ENCODE peak calls at places on chromosomes 4 and X, in five cellular contexts. K is K562, O is transverse colon, F is sigmoid colon, Q is esophagus muscularis mucosa. L is an unnamed sample.

GRCh38 chrX:23883737-23884354 is 23.9 kb downstream of the APOO start:
- DNase-seq in K (peak; percentile 74), O (no peak), F (no peak), Q (no peak), L (no peak)

GRCh38 chr4:113020966-113021365 is 28.5 kb upstream of the ANK2 start:
- DNase-seq in K (no peak), O (no peak), F (no peak), Q (no peak), L (no peak)

GRCh38 chr4:56976878-56977320 is 507 bp downstream of the NOA1 start:
- DNase-seq in K (peak; percentile 46), O (peak; percentile 76), F (peak; percentile 71), Q (no peak), L (peak; percentile 69)

GRCh38 chrX:71148278-71148663 is 3.6 kb downstream of the NLGN3 start:
- DNase-seq in K (no peak), O (no peak), F (no peak), Q (no peak), L (no peak)

GRCh38 chr4:40205259-40206198 is 8.7 kb downstream of the RHOH start:
- DNase-seq in K (peak; percentile 85), O (peak; percentile 38), F (no peak), Q (no peak), L (no peak)

GRCh38 chr4:77358315-77358928 is 201.4 kb downstream of the CCNG2 start:
- DNase-seq in K (peak; percentile 28), O (no peak), F (no peak), Q (no peak), L (no peak)

GRCh38 chr4:76585897-76586360 is 150.9 kb downstream of the SHROOM3 start:
- DNase-seq in K (peak; percentile 2), O (peak; percentile 94), F (peak; percentile 65), Q (no peak), L (peak; percentile 88)

GRCh38 chr4:159105761-159106243 is 2.9 kb downstream of the RAPGEF2 start:
- DNase-seq in K (peak; percentile 59), O (no peak), F (no peak), Q (peak; percentile 88), L (no peak)

GRCh38 chrX:154750301-154751120 is at the start of gene GAB3:
- DNase-seq in K (peak; percentile 41), O (peak; percentile 46), F (no peak), Q (no peak), L (no peak)

GRCh38 chr4:183589710-183590109 is 69.3 kb downstream of the RWDD4 start:
- DNase-seq in K (peak; percentile 18), O (no peak), F (no peak), Q (no peak), L (no peak)

GRCh38 chr4:8082517-8083055 is 76.0 kb downstream of the ABLIM2 start:
- DNase-seq in K (no peak), O (no peak), F (no peak), Q (no peak), L (no peak)

GRCh38 chrX:29541038-29541437 is 674.3 kb upstream of the MAGEB2 start:
- DNase-seq in K (no peak), O (no peak), F (no peak), Q (no peak), L (no peak)

GRCh38 chr4:3475041-3475712 is 12.1 kb downstream of the DOK7 start:
- DNase-seq in K (no peak), O (no peak), F (no peak), Q (no peak), L (no peak)

DNA sequence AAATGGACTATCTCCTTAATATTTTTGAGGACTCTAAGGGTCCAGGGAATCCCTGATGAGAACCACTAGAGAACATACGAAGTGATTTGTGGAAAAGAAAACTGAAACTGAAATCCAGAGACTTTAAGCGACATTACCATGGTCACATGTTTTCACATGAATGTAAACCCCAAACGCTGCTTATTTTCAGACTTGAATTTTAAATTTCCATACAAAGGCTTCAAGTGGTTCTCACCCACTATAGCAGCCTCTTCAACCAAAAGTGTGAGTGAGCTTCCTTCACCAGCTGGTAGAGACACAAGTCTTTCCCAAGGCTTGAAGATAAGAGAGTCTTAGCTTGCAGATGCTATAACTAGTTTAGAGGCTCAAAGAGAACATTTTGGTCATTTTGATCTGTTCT is 232.7 kb downstream of the MGST2 start:
- DNase-seq in K (no peak), O (no peak), F (no peak), Q (no peak), L (no peak)
- TF ChIP-seq POLR2AphosphoS5 in K (no peak), O (no peak), F (no peak), Q (no peak), L (no peak)

GRCh38 chr4:123479944-123480343 is 83.3 kb downstream of the SPRY1 start:
- DNase-seq in K (peak; percentile 8), O (no peak), F (no peak), Q (no peak), L (no peak)
- TF ChIP-seq EP300 in K (no peak), O (no peak), F (no peak), Q (no peak), L (no peak)

GRCh38 chr4:128502818-128503527 is 215.4 kb upstream of the PGRMC2 start:
- DNase-seq in K (no peak), O (no peak), F (no peak), Q (no peak), L (no peak)

DNA sequence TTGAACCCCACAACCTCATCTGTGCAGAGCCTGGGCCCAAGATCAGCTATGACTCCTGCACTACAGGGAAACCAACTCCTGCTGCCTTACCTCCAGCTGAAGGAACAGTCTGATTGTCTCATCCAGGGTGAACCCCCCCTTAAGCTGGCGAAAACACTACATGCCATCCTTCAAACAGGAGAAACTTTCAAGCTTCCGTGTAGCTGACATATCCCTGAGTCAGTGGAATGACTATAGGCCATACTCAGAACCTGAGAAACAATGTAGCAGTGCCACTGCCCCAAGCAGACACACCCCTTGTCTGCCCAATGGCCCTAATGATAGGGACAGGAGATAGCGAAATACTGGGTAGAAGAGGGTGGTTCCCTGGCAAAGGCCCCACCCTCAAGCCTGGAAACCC is 213.6 kb upstream of the PGRMC2 start:
- DNase-seq in K (no peak), O (no peak), F (no peak), Q (no peak), L (no peak)
- H3K9me3 ChIP-seq in K (no peaks in the 10 kb centered on the region), O (no peaks in the 10 kb centered on the region), F (peaks cover 2% of the 10 kb centered on the region), Q (peaks cover 18% of the 10 kb centered on the region), L (peaks cover 11% of the 10 kb centered on the region)

DNA sequence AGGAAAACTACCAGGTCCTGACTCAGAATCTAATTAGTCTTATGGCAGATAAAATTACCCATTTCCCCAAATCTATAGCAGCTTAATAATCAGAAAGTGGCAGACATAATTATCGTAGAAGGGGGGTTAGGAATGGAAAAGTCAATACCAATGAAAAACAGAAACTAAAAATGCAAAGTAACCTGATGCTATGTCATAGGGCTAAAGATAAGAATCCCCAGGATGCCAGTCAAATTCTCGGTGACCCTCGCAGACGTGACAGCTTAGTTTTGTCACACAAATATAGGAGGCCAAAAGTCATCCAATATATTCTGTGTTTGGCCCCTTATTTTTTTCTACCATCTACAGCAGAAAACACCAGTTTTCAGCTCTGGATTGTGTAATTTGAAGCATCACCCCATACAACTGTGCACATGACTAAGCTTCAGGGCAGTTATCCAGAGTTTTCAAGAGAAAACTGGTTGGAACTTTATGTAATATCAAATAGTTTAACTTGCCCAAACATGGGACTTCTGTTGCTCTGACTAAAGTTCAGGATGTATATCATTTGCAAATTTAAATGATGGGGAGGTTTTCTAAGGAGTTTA is 30.9 kb downstream of the RASSF6 start:
- DNase-seq in K (peak; percentile 2), O (no peak), F (no peak), Q (no peak), L (no peak)
- TF ChIP-seq POLR2AphosphoS5 in K (no peak), O (no peak), F (no peak), Q (no peak), L (no peak)

DNA sequence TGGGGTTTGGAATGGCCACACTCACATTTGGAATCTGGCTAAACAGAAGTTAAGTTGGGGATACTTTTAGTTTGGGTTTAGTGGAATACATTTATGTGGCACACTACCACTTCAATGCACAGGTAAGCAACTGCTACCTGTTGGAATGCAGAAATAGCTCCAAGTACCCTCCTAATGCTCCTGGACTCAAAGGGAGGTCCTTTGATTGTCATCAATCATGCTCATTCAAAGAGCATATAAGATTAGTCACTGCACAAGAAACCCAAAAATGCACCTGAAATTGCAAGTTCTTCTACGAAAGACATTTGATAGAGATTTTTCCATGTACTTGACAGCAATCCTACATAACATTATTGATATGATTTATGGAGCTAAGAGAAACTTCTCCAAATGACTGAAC is 247.7 kb downstream of the ANKRD50 start:
- DNase-seq in K (no peak), O (no peak), F (no peak), Q (no peak), L (no peak)
- TF ChIP-seq EP300 in K (no peak), O (no peak), F (no peak), Q (no peak), L (no peak)

GRCh38 chr4:14184767-14185166 is 557.2 kb upstream of the BOD1L1 start:
- DNase-seq in K (no peak), O (no peak), F (no peak), Q (no peak), L (no peak)
- H3K9me3 ChIP-seq in K (no peaks in the 10 kb centered on the region), O (no peaks in the 10 kb centered on the region), F (no peaks in the 10 kb centered on the region), Q (no peaks in the 10 kb centered on the region), L (no peaks in the 10 kb centered on the region)

GRCh38 chr4:38696697-38697096 is 32.7 kb downstream of the KLF3 start:
- DNase-seq in K (no peak), O (no peak), F (no peak), Q (no peak), L (no peak)
- TF ChIP-seq POLR2AphosphoS5 in K (no peak), O (no peak), F (no peak), Q (no peak), L (no peak)

DNA sequence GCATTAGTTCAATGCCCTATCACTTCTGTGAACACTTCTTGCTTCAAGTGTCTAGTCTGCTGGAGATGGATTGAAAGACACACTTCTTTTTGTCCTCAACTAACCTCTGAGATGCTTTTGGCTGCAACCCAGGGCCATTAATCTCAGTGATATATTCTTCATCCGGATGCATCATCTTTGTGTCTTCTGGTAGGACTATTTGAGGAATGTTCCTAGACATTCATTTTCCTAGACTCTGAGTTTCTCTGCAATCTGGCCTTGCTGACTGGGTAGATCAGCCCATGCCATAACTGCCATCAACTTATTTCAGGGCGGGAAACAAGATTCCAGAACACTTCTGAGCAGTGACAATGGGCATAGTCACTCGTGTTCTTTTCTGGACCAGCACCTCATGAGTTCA is 329.4 kb downstream of the PDGFC start:
- DNase-seq in K (no peak), O (no peak), F (no peak), Q (no peak), L (no peak)
- TF ChIP-seq EP300 in K (no peak), O (no peak), F (no peak), Q (no peak), L (no peak)

DNA sequence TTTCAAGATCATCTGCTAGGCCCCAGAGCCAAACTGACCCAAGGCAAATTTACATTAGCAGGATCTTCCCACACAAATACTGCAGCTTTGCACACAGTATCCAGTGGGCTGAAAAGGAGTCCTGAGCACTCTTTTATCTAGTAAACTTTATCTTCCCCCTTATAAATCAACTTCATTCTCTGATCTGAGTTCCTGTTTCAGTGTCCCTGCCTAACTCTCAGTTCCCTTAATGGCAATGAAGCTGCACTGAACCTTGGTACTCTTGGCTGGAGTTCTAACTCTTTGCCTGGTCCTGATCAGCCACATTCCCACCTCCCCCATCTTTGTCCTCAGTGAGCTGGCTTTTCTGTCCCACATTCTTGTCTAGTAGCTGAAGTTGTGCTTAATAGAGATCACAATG is 37.4 kb downstream of the EDA2R start:
- DNase-seq in K (no peak), O (no peak), F (no peak), Q (no peak), L (no peak)
- H3K9me3 ChIP-seq in K (no peaks in the 10 kb centered on the region), O (no peaks in the 10 kb centered on the region), F (no peaks in the 10 kb centered on the region), Q (no peaks in the 10 kb centered on the region), L (no peaks in the 10 kb centered on the region)